ENCODE peak calls at places on chromosome 1, in four cellular contexts. Z is NCI-H2029 treated with DMSO at 0.1 percent for 48 hours; N is stimulated activated CD4-positive, alpha-beta T cell treated with anti-CD3 and anti-CD28 coated beads, Interleukin-15, amount 100 ng/mL, for 24 hours; E is naive thymus-derived CD8-positive, alpha-beta T cell. C is an unnamed sample.

GRCh38 chr1:24743404-24744211 is 1.6 kb upstream of the CLIC4 start:
- DNase-seq in Z (no peak), N (no peak), E (no peak), C (no peak)

GRCh38 chr1:118984990-118985608 is 3.0 kb downstream of the TBX15 start:
- DNase-seq in Z (no peak), N (peak), E (no peak), C (no peak)

GRCh38 chr1:165508291-165508690 is 35.5 kb upstream of the LRRC52 start:
- DNase-seq in Z (peak), N (no peak), E (no peak), C (no peak)

GRCh38 chr1:3433076-3433475 is 21.4 kb upstream of the ARHGEF16 start:
- DNase-seq in Z (no peak), N (no peak), E (no peak), C (no peak)

GRCh38 chr1:183227963-183228649 is 42.0 kb downstream of the LAMC2 start:
- DNase-seq in Z (no peak), N (peak), E (no peak), C (no peak)

GRCh38 chr1:60866884-60867648 is 215.3 kb upstream of the NFIA start:
- DNase-seq in Z (no peak), N (no peak), E (no peak), C (no peak)

GRCh38 chr1:202122639-202123335 is at the start of gene GPR37L1:
- DNase-seq in Z (no peak), N (no peak), E (no peak), C (no peak)

GRCh38 chr1:42266253-42267135 is 68.5 kb downstream of the FOXJ3 start:
- DNase-seq in Z (peak), N (no peak), E (no peak), C (no peak)

GRCh38 chr1:151391079-151391563 is 8.3 kb upstream of the PSMB4 start:
- DNase-seq in Z (no peak), N (no peak), E (no peak), C (no peak)

GRCh38 chr1:16145030-16145987 is 10.6 kb downstream of the EPHA2 start:
- DNase-seq in Z (no peak), N (no peak), E (no peak), C (no peak)